ENCODE peak calls at places on chromosomes 16 and 17, in four cellular contexts. V, T, N and L are unnamed samples.

GRCh38 chr17:39852239-39852638 is 11.9 kb downstream of the IKZF3 start:
- DNase-seq in V (no peak), T (no peak), N (no peak), L (peak)

GRCh38 chr17:57902117-57902799 is 52.4 kb upstream of the MRPS23 start:
- DNase-seq in V (no peak), T (no peak), N (no peak), L (no peak)

GRCh38 chr17:31190351-31190750 is 95.6 kb downstream of the NF1 start:
- DNase-seq in V (no peak), T (no peak), N (peak), L (no peak)

GRCh38 chr16:26765087-26765486 is 301.6 kb upstream of the C16orf82 start:
- DNase-seq in V (no peak), T (no peak), N (no peak), L (no peak)

GRCh38 chr17:57568340-57568739 is 176.8 kb downstream of the CCDC182 start:
- DNase-seq in V (no peak), T (no peak), N (no peak), L (no peak)

GRCh38 chr17:37824534-37825485 is 80.0 kb upstream of the HNF1B start:
- DNase-seq in V (peak), T (no peak), N (peak), L (peak)

GRCh38 chr17:68461589-68461988 is 4.3 kb upstream of the WIPI1 start:
- DNase-seq in V (no peak), T (no peak), N (no peak), L (no peak)

GRCh38 chr16:74107795-74108610 is 188.6 kb upstream of the PSMD7 start:
- DNase-seq in V (peak), T (no peak), N (peak), L (peak)

GRCh38 chr16:56316545-56316944 is 108.8 kb downstream of the AMFR start:
- DNase-seq in V (no peak), T (no peak), N (no peak), L (no peak)

GRCh38 chr17:2054740-2055493 is at the start of gene HIC1:
- DNase-seq in V (peak), T (peak), N (peak), L (peak)

GRCh38 chr16:51146256-51146924 is 4.7 kb downstream of the SALL1 start:
- DNase-seq in V (peak), T (no peak), N (peak), L (peak)

GRCh38 chr17:34979650-34980352 is 511 bp upstream of the LIG3 start:
- DNase-seq in V (peak), T (no peak), N (peak), L (no peak)

GRCh38 chr17:79835953-79836951 is 3.0 kb downstream of the CBX4 start:
- DNase-seq in V (peak), T (no peak), N (peak), L (no peak)

GRCh38 chr16:17470002-17470870 is 524 bp downstream of the XYLT1 start:
- DNase-seq in V (no peak), T (no peak), N (no peak), L (no peak)

GRCh38 chr17:38361700-38362465 is 10.2 kb downstream of the SOCS7 start:
- DNase-seq in V (no peak), T (no peak), N (no peak), L (no peak)

GRCh38 chr17:37791434-37791833 is 46.6 kb upstream of the HNF1B start:
- DNase-seq in V (peak), T (no peak), N (peak), L (peak)

GRCh38 chr17:67993998-67994361 is 2.3 kb downstream of the C17orf58 start:
- DNase-seq in V (peak), T (no peak), N (peak), L (peak)

GRCh38 chr16:10619271-10619849 is 39.0 kb upstream of the EMP2 start:
- DNase-seq in V (no peak), T (no peak), N (no peak), L (no peak)

GRCh38 chr17:49595980-49596379 is 20.3 kb downstream of the NXPH3 start:
- DNase-seq in V (no peak), T (no peak), N (no peak), L (peak)

GRCh38 chr17:42878123-42878880 is 22.3 kb upstream of the G6PC1 start:
- DNase-seq in V (no peak), T (no peak), N (no peak), L (no peak)

GRCh38 chr17:35291802-35292201 is 48.9 kb downstream of the SLFN5 start:
- DNase-seq in V (peak), T (no peak), N (peak), L (peak)

GRCh38 chr16:68707341-68708152 is 29.5 kb upstream of the CDH1 start:
- DNase-seq in V (peak), T (no peak), N (no peak), L (peak)

GRCh38 chr16:8720080-8720966 is 45.9 kb downstream of the ABAT start:
- DNase-seq in V (no peak), T (no peak), N (no peak), L (no peak)

GRCh38 chr17:58529275-58529674 is 14.8 kb upstream of the MTMR4 start:
- DNase-seq in V (no peak), T (no peak), N (no peak), L (peak)

GRCh38 chr16:17359778-17360177 is 111.0 kb downstream of the XYLT1 start:
- DNase-seq in V (no peak), T (no peak), N (peak), L (no peak)

GRCh38 chr16:70304892-70305448 is 6.0 kb downstream of the DDX19B start:
- DNase-seq in V (no peak), T (no peak), N (no peak), L (no peak)

GRCh38 chr17:66829386-66829864 is 5.5 kb upstream of the CACNG5 start:
- DNase-seq in V (peak), T (no peak), N (peak), L (peak)

GRCh38 chr17:67800495-67800928 is 24.8 kb upstream of the BPTF start:
- DNase-seq in V (peak), T (no peak), N (peak), L (peak)

GRCh38 chr16:85864965-85865364 is 34.0 kb upstream of the IRF8 start:
- DNase-seq in V (no peak), T (no peak), N (no peak), L (no peak)

GRCh38 chr16:5450435-5451104 is 353.0 kb upstream of the EEF2KMT start:
- DNase-seq in V (no peak), T (no peak), N (no peak), L (no peak)
- H3K4me3 ChIP-seq in V (no peak), T (no peak), N (no peak), L (no peak)

DNA sequence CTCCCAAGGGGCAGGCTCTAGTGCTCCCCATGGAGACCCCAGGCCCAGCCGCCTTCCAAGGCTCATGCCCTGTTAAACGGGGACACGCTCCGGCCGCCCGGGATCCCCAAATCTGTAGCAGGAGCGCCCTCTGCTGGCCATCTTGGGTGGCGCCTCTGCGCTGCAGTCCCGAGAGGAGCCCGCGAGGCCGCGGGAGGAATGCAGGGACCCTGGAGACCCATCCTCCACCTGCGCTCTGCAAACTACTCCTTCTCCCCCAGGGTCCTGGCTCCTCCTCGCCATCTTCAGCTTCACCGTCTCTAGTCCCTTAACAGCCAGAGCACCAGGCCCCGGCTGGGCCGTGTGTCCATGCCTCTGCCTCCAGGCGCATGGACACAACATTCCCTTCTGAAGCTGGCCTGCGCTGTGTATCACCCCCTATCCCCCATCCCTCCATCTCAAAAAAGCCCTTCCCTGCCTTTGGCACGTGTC is 23.6 kb upstream of the KRT17 start:
- DNase-seq in V (peak), T (peak), N (peak), L (peak)
- H3K4me3 ChIP-seq in V (peak), T (peak), N (peak), L (peak)

GRCh38 chr17:7704601-7705268 is at the start of gene EFNB3:
- DNase-seq in V (peak), T (no peak), N (no peak), L (peak)
- H3K4me3 ChIP-seq in V (peak), T (peak), N (peak), L (peak)

GRCh38 chr17:7587831-7588230 is 2.1 kb downstream of the SOX15 start:
- DNase-seq in V (no peak), T (no peak), N (no peak), L (no peak)
- H3K4me3 ChIP-seq in V (peak), T (no peak), N (no peak), L (no peak)

GRCh38 chr17:65101371-65101770 is 35.8 kb upstream of the RGS9 start:
- DNase-seq in V (no peak), T (no peak), N (no peak), L (no peak)

GRCh38 chr17:65100316-65101140 is 36.6 kb upstream of the RGS9 start:
- DNase-seq in V (peak), T (peak), N (peak), L (peak)

GRCh38 chr17:65099475-65099874 is 37.7 kb upstream of the RGS9 start:
- DNase-seq in V (no peak), T (no peak), N (no peak), L (no peak)

GRCh38 chr17:65102235-65102634 is 34.9 kb upstream of the RGS9 start:
- DNase-seq in V (no peak), T (no peak), N (no peak), L (no peak)

DNA sequence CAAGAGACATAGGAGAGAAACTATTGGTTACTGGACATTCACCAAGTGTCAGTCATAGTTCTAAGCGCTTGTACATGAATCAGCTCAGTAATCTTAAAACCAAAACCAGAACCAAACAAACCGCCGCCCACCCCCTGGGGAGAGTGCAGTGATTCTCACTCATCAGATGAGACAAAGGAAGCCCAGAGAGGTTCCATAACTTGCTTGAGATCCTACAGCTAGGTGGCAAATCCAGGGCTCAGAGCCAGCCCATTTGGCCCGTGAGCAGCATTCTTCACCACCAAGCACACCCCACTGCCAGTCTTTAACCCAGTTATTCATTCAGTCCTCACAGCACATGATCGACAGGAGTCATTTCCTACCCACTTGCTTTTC is 37.2 kb upstream of the RGS9 start:
- DNase-seq in V (peak), T (peak), N (peak), L (peak)
- H3K4me3 ChIP-seq in V (peak), T (peak), N (no peak), L (peak)

DNA sequence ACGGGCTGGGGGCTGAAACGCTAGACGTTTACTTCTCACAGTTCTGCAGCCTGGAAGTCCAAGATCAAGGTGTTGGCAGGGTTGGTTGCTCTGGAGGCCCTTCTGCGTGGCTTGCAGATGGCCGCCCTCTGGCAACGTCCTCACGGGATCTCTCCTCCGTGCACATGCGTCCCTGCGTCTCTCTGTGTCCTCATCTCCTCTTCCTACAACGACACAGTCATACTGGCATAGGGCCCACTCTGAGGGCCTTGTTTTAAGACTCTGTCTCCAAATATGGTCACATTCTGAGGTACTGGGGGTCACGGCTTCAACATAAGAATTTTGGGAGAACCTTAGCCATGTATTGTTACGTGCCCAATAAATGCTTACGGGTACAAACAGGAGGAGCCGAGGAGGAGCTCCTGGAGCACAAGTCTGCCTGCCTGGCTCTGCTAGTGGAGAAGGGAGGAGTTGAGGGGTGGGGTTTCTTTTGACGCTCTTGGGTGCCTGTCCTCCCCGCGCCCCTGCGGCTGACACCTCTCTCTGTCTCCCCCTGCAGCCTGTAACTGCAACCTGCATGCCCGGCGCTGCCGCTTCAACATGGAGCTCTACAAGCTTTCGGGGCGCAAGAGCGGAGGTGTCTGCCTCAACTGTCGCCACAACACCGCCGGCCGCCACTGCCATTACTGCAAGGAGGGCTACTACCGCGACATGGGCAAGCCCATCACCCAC is 141.1 kb downstream of the NTN1 start:
- DNase-seq in V (no peak), T (no peak), N (no peak), L (no peak)
- H3K4me3 ChIP-seq in V (no peak), T (no peak), N (no peak), L (no peak)

GRCh38 chr17:15516150-15516549 is 47.1 kb downstream of the TVP23C start:
- DNase-seq in V (peak), T (no peak), N (peak), L (peak)
- H3K4me3 ChIP-seq in V (no peak), T (no peak), N (no peak), L (no peak)

DNA sequence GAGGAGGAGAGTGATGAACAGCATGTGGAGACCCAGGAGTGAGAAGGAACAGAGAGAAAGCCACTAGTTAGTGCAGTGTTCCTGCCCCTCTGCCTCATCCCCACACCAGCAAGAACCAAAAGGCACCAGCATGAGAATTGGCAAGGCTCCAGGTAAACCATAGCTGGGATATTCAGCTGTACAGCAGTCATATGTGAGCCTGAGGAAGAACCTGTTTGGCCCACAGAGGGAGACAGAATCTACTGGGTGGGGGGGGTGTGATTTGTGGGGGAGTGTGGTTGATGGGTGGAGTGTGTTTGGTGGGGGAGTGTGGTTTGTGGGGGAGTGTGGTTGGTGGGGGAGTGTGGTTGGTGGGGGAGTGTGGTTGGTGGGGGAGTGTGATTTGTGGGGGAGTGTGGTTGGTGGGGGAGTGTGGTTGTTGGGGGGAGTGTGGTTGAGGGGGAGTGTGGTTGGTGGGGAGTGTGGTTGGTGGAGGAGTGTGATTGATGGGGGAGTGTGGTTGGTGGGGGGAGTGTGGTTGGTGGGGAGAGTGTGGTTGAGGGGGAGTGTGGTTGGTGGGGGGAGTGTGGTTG is 19.4 kb downstream of the MINK1 start:
- DNase-seq in V (peak), T (peak), N (peak), L (peak)
- H3K4me3 ChIP-seq in V (no peak), T (no peak), N (no peak), L (no peak)

GRCh38 chr16:19804538-19805323 is 79.9 kb downstream of the GPRC5B start:
- DNase-seq in V (no peak), T (no peak), N (no peak), L (peak)
- H3K4me3 ChIP-seq in V (no peak), T (peak), N (no peak), L (no peak)

GRCh38 chr17:50766222-50767023 is 895 bp downstream of the ANKRD40CL start:
- DNase-seq in V (no peak), T (no peak), N (no peak), L (no peak)
- H3K4me3 ChIP-seq in V (no peak), T (no peak), N (no peak), L (no peak)